ENCODE peak calls at places on chromosomes 13 and 19, in six cellular contexts. One of them, this sample, is unnamed.

GRCh38 chr13:47904891-47905290 is 96.2 kb downstream of the SUCLA2 start:
- DNase-seq in A549: no peak
- DNase-seq in GM12878: no peak
- DNase-seq in K562: no peak
- DNase-seq in endothelial cell of umbilical vein: peak
- DNase-seq in HepG2: no peak
- DNase-seq in this sample: no peak

GRCh38 chr19:14443632-14444216 is 10.6 kb downstream of the PKN1 start:
- DNase-seq in A549: no peak
- DNase-seq in GM12878: no peak
- DNase-seq in K562: no peak
- DNase-seq in endothelial cell of umbilical vein: no peak
- DNase-seq in HepG2: no peak
- DNase-seq in this sample: no peak

GRCh38 chr13:99856021-99856420 is 115.5 kb downstream of the ZIC5 start:
- DNase-seq in A549: no peak
- DNase-seq in GM12878: no peak
- DNase-seq in K562: no peak
- DNase-seq in endothelial cell of umbilical vein: no peak
- DNase-seq in HepG2: no peak
- DNase-seq in this sample: no peak

GRCh38 chr13:23718916-23719470 is 148.8 kb downstream of the TNFRSF19 start:
- DNase-seq in A549: no peak
- DNase-seq in GM12878: no peak
- DNase-seq in K562: no peak
- DNase-seq in endothelial cell of umbilical vein: no peak
- DNase-seq in HepG2: peak
- DNase-seq in this sample: no peak

GRCh38 chr13:34654682-34655081 is 287.4 kb upstream of the NBEA start:
- DNase-seq in A549: no peak
- DNase-seq in GM12878: no peak
- DNase-seq in K562: no peak
- DNase-seq in endothelial cell of umbilical vein: no peak
- DNase-seq in HepG2: no peak
- DNase-seq in this sample: no peak

GRCh38 chr19:47274891-47275865 is 493 bp downstream of the INAFM1 start:
- DNase-seq in A549: no peak
- DNase-seq in GM12878: no peak
- DNase-seq in K562: no peak
- DNase-seq in endothelial cell of umbilical vein: peak
- DNase-seq in HepG2: no peak
- DNase-seq in this sample: no peak

GRCh38 chr13:52776726-52777125 is 37.1 kb upstream of the CNMD start:
- DNase-seq in A549: no peak
- DNase-seq in GM12878: no peak
- DNase-seq in K562: no peak
- DNase-seq in endothelial cell of umbilical vein: no peak
- DNase-seq in HepG2: no peak
- DNase-seq in this sample: no peak

GRCh38 chr13:41960700-41961697 is at the start of gene VWA8:
- DNase-seq in A549: peak
- DNase-seq in GM12878: no peak
- DNase-seq in K562: peak
- DNase-seq in endothelial cell of umbilical vein: peak
- DNase-seq in HepG2: peak
- DNase-seq in this sample: peak

GRCh38 chr19:41883463-41883820 is 458 bp downstream of the ARHGEF1 start:
- DNase-seq in A549: no peak
- DNase-seq in GM12878: no peak
- DNase-seq in K562: no peak
- DNase-seq in endothelial cell of umbilical vein: no peak
- DNase-seq in HepG2: no peak
- DNase-seq in this sample: no peak

GRCh38 chr19:13404236-13404635 is 102.0 kb downstream of the CACNA1A start:
- DNase-seq in A549: no peak
- DNase-seq in GM12878: no peak
- DNase-seq in K562: no peak
- DNase-seq in endothelial cell of umbilical vein: no peak
- DNase-seq in HepG2: no peak
- DNase-seq in this sample: no peak

GRCh38 chr13:100301418-100301817 is 212.5 kb downstream of the PCCA start:
- DNase-seq in A549: no peak
- DNase-seq in GM12878: no peak
- DNase-seq in K562: no peak
- DNase-seq in endothelial cell of umbilical vein: no peak
- DNase-seq in HepG2: no peak
- DNase-seq in this sample: no peak

GRCh38 chr19:50793558-50794065 is 3.4 kb downstream of the ACP4 start:
- DNase-seq in A549: no peak
- DNase-seq in GM12878: no peak
- DNase-seq in K562: peak
- DNase-seq in endothelial cell of umbilical vein: no peak
- DNase-seq in HepG2: no peak
- DNase-seq in this sample: no peak

GRCh38 chr19:50794778-50795664 is 4.8 kb downstream of the ACP4 start:
- DNase-seq in A549: peak
- DNase-seq in GM12878: no peak
- DNase-seq in K562: peak
- DNase-seq in endothelial cell of umbilical vein: no peak
- DNase-seq in HepG2: no peak
- DNase-seq in this sample: peak

GRCh38 chr19:50792852-50793250 is 2.6 kb downstream of the ACP4 start:
- DNase-seq in A549: no peak
- DNase-seq in GM12878: no peak
- DNase-seq in K562: no peak
- DNase-seq in endothelial cell of umbilical vein: no peak
- DNase-seq in HepG2: no peak
- DNase-seq in this sample: no peak

GRCh38 chr19:50795665-50796073 is 5.5 kb downstream of the ACP4 start:
- DNase-seq in A549: no peak
- DNase-seq in GM12878: no peak
- DNase-seq in K562: no peak
- DNase-seq in endothelial cell of umbilical vein: no peak
- DNase-seq in HepG2: no peak
- DNase-seq in this sample: peak

GRCh38 chr19:50794074-50794777 is 4.0 kb downstream of the ACP4 start:
- DNase-seq in A549: peak
- DNase-seq in GM12878: no peak
- DNase-seq in K562: peak
- DNase-seq in endothelial cell of umbilical vein: no peak
- DNase-seq in HepG2: no peak
- DNase-seq in this sample: peak
- TF ChIP-seq POLR2A in A549: peak
- TF ChIP-seq POLR2A in GM12878: no peak
- TF ChIP-seq POLR2A in K562: no peak
- TF ChIP-seq POLR2A in endothelial cell of umbilical vein: no peak
- TF ChIP-seq POLR2A in HepG2: peak
- TF ChIP-seq POLR2A in this sample: no peak

GRCh38 chr13:82615043-82615442 is 1267.2 kb downstream of the SLITRK1 start:
- DNase-seq in A549: no peak
- DNase-seq in GM12878: no peak
- DNase-seq in K562: no peak
- DNase-seq in endothelial cell of umbilical vein: no peak
- DNase-seq in HepG2: no peak
- DNase-seq in this sample: no peak
- TF ChIP-seq MYC in A549: no peak
- TF ChIP-seq MYC in GM12878: no peak
- TF ChIP-seq MYC in K562: no peak
- TF ChIP-seq MYC in endothelial cell of umbilical vein: no peak
- TF ChIP-seq MYC in HepG2: no peak
- TF ChIP-seq MYC in this sample: no peak

GRCh38 chr19:33675501-33676124 is 53.9 kb downstream of the CHST8 start:
- DNase-seq in A549: no peak
- DNase-seq in GM12878: no peak
- DNase-seq in K562: no peak
- DNase-seq in endothelial cell of umbilical vein: no peak
- DNase-seq in HepG2: no peak
- DNase-seq in this sample: no peak

GRCh38 chr19:33674575-33675367 is 53.0 kb downstream of the CHST8 start:
- DNase-seq in A549: no peak
- DNase-seq in GM12878: no peak
- DNase-seq in K562: no peak
- DNase-seq in endothelial cell of umbilical vein: no peak
- DNase-seq in HepG2: no peak
- DNase-seq in this sample: no peak

GRCh38 chr19:33677745-33678426 is 56.1 kb downstream of the CHST8 start:
- DNase-seq in A549: no peak
- DNase-seq in GM12878: no peak
- DNase-seq in K562: peak
- DNase-seq in endothelial cell of umbilical vein: no peak
- DNase-seq in HepG2: no peak
- DNase-seq in this sample: no peak

GRCh38 chr19:33678796-33679195 is 57.0 kb downstream of the CHST8 start:
- DNase-seq in A549: no peak
- DNase-seq in GM12878: no peak
- DNase-seq in K562: no peak
- DNase-seq in endothelial cell of umbilical vein: no peak
- DNase-seq in HepG2: no peak
- DNase-seq in this sample: no peak

GRCh38 chr19:33676999-33677665 is 55.4 kb downstream of the CHST8 start:
- DNase-seq in A549: no peak
- DNase-seq in GM12878: no peak
- DNase-seq in K562: no peak
- DNase-seq in endothelial cell of umbilical vein: no peak
- DNase-seq in HepG2: no peak
- DNase-seq in this sample: no peak
- TF ChIP-seq POLR2A in A549: no peak
- TF ChIP-seq POLR2A in GM12878: no peak
- TF ChIP-seq POLR2A in K562: no peak
- TF ChIP-seq POLR2A in endothelial cell of umbilical vein: no peak
- TF ChIP-seq POLR2A in HepG2: no peak
- TF ChIP-seq POLR2A in this sample: no peak

GRCh38 chr13:102033316-102033715 is 368.5 kb downstream of the FGF14 start:
- DNase-seq in A549: no peak
- DNase-seq in GM12878: no peak
- DNase-seq in K562: no peak
- DNase-seq in endothelial cell of umbilical vein: no peak
- DNase-seq in HepG2: no peak
- DNase-seq in this sample: no peak
- TF ChIP-seq MYC in A549: no peak
- TF ChIP-seq MYC in GM12878: no peak
- TF ChIP-seq MYC in K562: no peak
- TF ChIP-seq MYC in endothelial cell of umbilical vein: no peak
- TF ChIP-seq MYC in HepG2: no peak
- TF ChIP-seq MYC in this sample: no peak

DNA sequence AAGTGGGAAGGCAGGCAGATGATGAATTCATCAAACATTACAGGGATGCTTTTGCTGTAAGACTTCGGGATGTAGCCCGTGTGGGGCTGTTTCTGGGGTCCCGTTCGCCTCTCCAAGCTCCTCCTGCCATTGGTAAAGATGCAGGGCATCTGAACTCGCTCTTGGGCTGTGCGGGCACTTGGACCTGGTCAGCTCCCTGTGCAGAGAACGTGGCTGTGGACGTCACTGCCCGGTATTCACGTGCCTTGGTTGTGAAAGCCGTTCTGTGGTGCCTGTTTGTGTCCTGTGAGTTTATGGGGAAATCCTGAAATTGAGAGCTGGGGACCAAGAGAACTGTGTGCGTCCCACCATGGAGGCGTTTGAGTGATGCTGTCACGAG is 5.4 kb downstream of the TFDP1 start:
- DNase-seq in A549: no peak
- DNase-seq in GM12878: no peak
- DNase-seq in K562: no peak
- DNase-seq in endothelial cell of umbilical vein: no peak
- DNase-seq in HepG2: no peak
- DNase-seq in this sample: no peak
- TF ChIP-seq POLR2A in A549: no peak
- TF ChIP-seq POLR2A in GM12878: no peak
- TF ChIP-seq POLR2A in K562: no peak
- TF ChIP-seq POLR2A in endothelial cell of umbilical vein: no peak
- TF ChIP-seq POLR2A in HepG2: no peak
- TF ChIP-seq POLR2A in this sample: no peak

GRCh38 chr19:34104099-34104498 is 68.2 kb upstream of the LSM14A start:
- DNase-seq in A549: no peak
- DNase-seq in GM12878: no peak
- DNase-seq in K562: no peak
- DNase-seq in endothelial cell of umbilical vein: no peak
- DNase-seq in HepG2: no peak
- DNase-seq in this sample: peak

DNA sequence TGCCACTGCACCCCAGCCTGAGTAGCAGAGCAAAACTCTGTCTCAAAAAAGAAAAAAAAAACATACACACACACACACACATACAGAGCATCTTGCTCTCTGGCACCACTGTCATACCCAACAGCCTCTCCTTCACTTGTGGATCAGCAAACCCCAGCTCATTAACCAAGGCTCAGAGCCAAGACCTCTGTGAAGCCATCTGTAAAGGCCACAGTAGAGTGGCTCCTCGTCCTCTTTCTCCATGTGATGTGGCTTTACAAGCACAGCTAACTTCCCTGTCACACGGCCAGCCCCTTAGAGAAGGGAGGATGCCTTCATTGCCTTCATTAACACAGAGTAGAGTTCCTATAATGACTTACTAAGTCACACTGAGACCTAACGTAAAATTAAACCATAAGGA is 62.7 kb upstream of the LSM14A start:
- DNase-seq in A549: no peak
- DNase-seq in GM12878: no peak
- DNase-seq in K562: no peak
- DNase-seq in endothelial cell of umbilical vein: no peak
- DNase-seq in HepG2: no peak
- DNase-seq in this sample: no peak
- TF ChIP-seq MYC in A549: no peak
- TF ChIP-seq MYC in GM12878: no peak
- TF ChIP-seq MYC in K562: no peak
- TF ChIP-seq MYC in endothelial cell of umbilical vein: no peak
- TF ChIP-seq MYC in HepG2: no peak
- TF ChIP-seq MYC in this sample: no peak

GRCh38 chr19:30557212-30557611 is 185.0 kb downstream of the ZNF536 start:
- DNase-seq in A549: no peak
- DNase-seq in GM12878: no peak
- DNase-seq in K562: no peak
- DNase-seq in endothelial cell of umbilical vein: no peak
- DNase-seq in HepG2: no peak
- DNase-seq in this sample: no peak

GRCh38 chr19:30557927-30558557 is 185.9 kb downstream of the ZNF536 start:
- DNase-seq in A549: no peak
- DNase-seq in GM12878: no peak
- DNase-seq in K562: no peak
- DNase-seq in endothelial cell of umbilical vein: no peak
- DNase-seq in HepG2: no peak
- DNase-seq in this sample: no peak

GRCh38 chr19:30556230-30556711 is 184.1 kb downstream of the ZNF536 start:
- DNase-seq in A549: no peak
- DNase-seq in GM12878: no peak
- DNase-seq in K562: no peak
- DNase-seq in endothelial cell of umbilical vein: no peak
- DNase-seq in HepG2: no peak
- DNase-seq in this sample: no peak

GRCh38 chr19:30559446-30559845 is 187.3 kb downstream of the ZNF536 start:
- DNase-seq in A549: no peak
- DNase-seq in GM12878: no peak
- DNase-seq in K562: no peak
- DNase-seq in endothelial cell of umbilical vein: no peak
- DNase-seq in HepG2: no peak
- DNase-seq in this sample: no peak

DNA sequence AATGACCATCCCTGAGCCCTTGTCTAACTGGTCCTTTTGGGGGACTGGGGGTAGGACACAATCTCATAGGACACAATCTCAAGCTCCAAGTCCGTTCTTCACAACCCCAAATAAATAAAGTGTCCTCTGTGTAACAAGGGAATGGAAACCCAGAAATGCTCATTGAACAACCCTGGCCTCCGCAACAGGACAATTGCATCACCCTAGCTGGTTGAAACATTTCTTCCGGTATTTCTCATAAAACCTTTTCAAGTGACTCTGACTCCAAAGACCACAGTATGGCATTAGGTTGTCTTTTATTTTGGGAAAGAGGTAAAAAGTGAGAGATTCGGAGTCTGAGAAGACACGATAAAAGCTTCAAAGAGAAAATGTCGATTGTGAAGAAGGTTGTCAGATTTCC is 186.6 kb downstream of the ZNF536 start:
- DNase-seq in A549: no peak
- DNase-seq in GM12878: no peak
- DNase-seq in K562: no peak
- DNase-seq in endothelial cell of umbilical vein: no peak
- DNase-seq in HepG2: no peak
- DNase-seq in this sample: peak
- TF ChIP-seq POLR2A in A549: no peak
- TF ChIP-seq POLR2A in GM12878: no peak
- TF ChIP-seq POLR2A in K562: no peak
- TF ChIP-seq POLR2A in endothelial cell of umbilical vein: no peak
- TF ChIP-seq POLR2A in HepG2: no peak
- TF ChIP-seq POLR2A in this sample: no peak

This sample was measured in NB4.